ENCODE peak calls at places on chromosomes 6 and 20, in six cellular contexts. One of them, this sample, is unnamed.

GRCh38 chr20:52103469-52103910 is 88.1 kb downstream of the ZFP64 start:
- DNase-seq in iPS-NIHi11: peak; percentile 51
- DNase-seq in fibroblast of mammary gland: peak; percentile 36
- DNase-seq in Kasumi-1: peak; percentile 75
- DNase-seq in adrenal gland: no peak
- DNase-seq in PC-9: peak; percentile 93
- DNase-seq in this sample: no peak

GRCh38 chr6:150354754-150355571 is 13.8 kb upstream of the IYD start:
- DNase-seq in iPS-NIHi11: no peak
- DNase-seq in fibroblast of mammary gland: peak; percentile 43
- DNase-seq in Kasumi-1: no peak
- DNase-seq in adrenal gland: no peak
- DNase-seq in PC-9: no peak
- DNase-seq in this sample: no peak

GRCh38 chr20:52242237-52243230 is 51.0 kb upstream of the ZFP64 start:
- DNase-seq in iPS-NIHi11: peak; percentile 29
- DNase-seq in fibroblast of mammary gland: peak; percentile 20
- DNase-seq in Kasumi-1: peak; percentile 56
- DNase-seq in adrenal gland: no peak
- DNase-seq in PC-9: no peak
- DNase-seq in this sample: peak; percentile 9

GRCh38 chr20:50129662-50130345 is 16.9 kb upstream of the UBE2V1 start:
- DNase-seq in iPS-NIHi11: peak; percentile 74
- DNase-seq in fibroblast of mammary gland: no peak
- DNase-seq in Kasumi-1: no peak
- DNase-seq in adrenal gland: no peak
- DNase-seq in PC-9: no peak
- DNase-seq in this sample: no peak

GRCh38 chr20:33291830-33292355 is 8.9 kb downstream of the BPIFB1 start:
- DNase-seq in iPS-NIHi11: peak; percentile 86
- DNase-seq in fibroblast of mammary gland: peak; percentile 20
- DNase-seq in Kasumi-1: peak; percentile 35
- DNase-seq in adrenal gland: peak; percentile 29
- DNase-seq in PC-9: no peak
- DNase-seq in this sample: peak; percentile 49

GRCh38 chr6:44435500-44435899 is 48.0 kb downstream of the CDC5L start:
- DNase-seq in iPS-NIHi11: no peak
- DNase-seq in fibroblast of mammary gland: no peak
- DNase-seq in Kasumi-1: no peak
- DNase-seq in adrenal gland: peak; percentile 44
- DNase-seq in PC-9: no peak
- DNase-seq in this sample: no peak

GRCh38 chr20:58130574-58130973 is 97.9 kb downstream of the ANKRD60 start:
- DNase-seq in iPS-NIHi11: no peak
- DNase-seq in fibroblast of mammary gland: no peak
- DNase-seq in Kasumi-1: no peak
- DNase-seq in adrenal gland: no peak
- DNase-seq in PC-9: no peak
- DNase-seq in this sample: no peak

GRCh38 chr20:45407783-45408645 is at the start of gene DBNDD2:
- DNase-seq in iPS-NIHi11: no peak
- DNase-seq in fibroblast of mammary gland: no peak
- DNase-seq in Kasumi-1: no peak
- DNase-seq in adrenal gland: no peak
- DNase-seq in PC-9: peak; percentile 9
- DNase-seq in this sample: peak; percentile 99

GRCh38 chr6:9116026-9116425 is 680.7 kb upstream of the SLC35B3 start:
- DNase-seq in iPS-NIHi11: no peak
- DNase-seq in fibroblast of mammary gland: peak; percentile 11
- DNase-seq in Kasumi-1: peak; percentile 47
- DNase-seq in adrenal gland: no peak
- DNase-seq in PC-9: no peak
- DNase-seq in this sample: no peak

GRCh38 chr6:85574932-85575598 is 18.6 kb downstream of the SNX14 start:
- DNase-seq in iPS-NIHi11: no peak
- DNase-seq in fibroblast of mammary gland: peak; percentile 93
- DNase-seq in Kasumi-1: no peak
- DNase-seq in adrenal gland: no peak
- DNase-seq in PC-9: no peak
- DNase-seq in this sample: no peak

GRCh38 chr6:82013561-82014275 is 233.8 kb downstream of the IBTK start:
- DNase-seq in iPS-NIHi11: no peak
- DNase-seq in fibroblast of mammary gland: peak; percentile 92
- DNase-seq in Kasumi-1: no peak
- DNase-seq in adrenal gland: peak; percentile 71
- DNase-seq in PC-9: no peak
- DNase-seq in this sample: no peak

GRCh38 chr6:163513570-163514166 is 99.2 kb downstream of the QKI start:
- DNase-seq in iPS-NIHi11: no peak
- DNase-seq in fibroblast of mammary gland: no peak
- DNase-seq in Kasumi-1: no peak
- DNase-seq in adrenal gland: no peak
- DNase-seq in PC-9: no peak
- DNase-seq in this sample: no peak

GRCh38 chr20:8932192-8933150 is 136.4 kb upstream of the PLCB4 start:
- DNase-seq in iPS-NIHi11: no peak
- DNase-seq in fibroblast of mammary gland: peak; percentile 78
- DNase-seq in Kasumi-1: no peak
- DNase-seq in adrenal gland: peak; percentile 19
- DNase-seq in PC-9: no peak
- DNase-seq in this sample: no peak

GRCh38 chr6:167409078-167409477 is 84.2 kb downstream of the TTLL2 start:
- DNase-seq in iPS-NIHi11: no peak
- DNase-seq in fibroblast of mammary gland: no peak
- DNase-seq in Kasumi-1: no peak
- DNase-seq in adrenal gland: no peak
- DNase-seq in PC-9: no peak
- DNase-seq in this sample: no peak

GRCh38 chr6:106163966-106164877 is 78.1 kb downstream of the PRDM1 start:
- DNase-seq in iPS-NIHi11: no peak
- DNase-seq in fibroblast of mammary gland: peak; percentile 97
- DNase-seq in Kasumi-1: peak; percentile 83
- DNase-seq in adrenal gland: peak; percentile 45
- DNase-seq in PC-9: no peak
- DNase-seq in this sample: peak; percentile 76

GRCh38 chr6:44341095-44341890 is 1.2 kb upstream of the SPATS1 start:
- DNase-seq in iPS-NIHi11: no peak
- DNase-seq in fibroblast of mammary gland: no peak
- DNase-seq in Kasumi-1: no peak
- DNase-seq in adrenal gland: no peak
- DNase-seq in PC-9: no peak
- DNase-seq in this sample: no peak

GRCh38 chr6:117264487-117265424 is 602 bp upstream of the VGLL2 start:
- DNase-seq in iPS-NIHi11: peak; percentile 35
- DNase-seq in fibroblast of mammary gland: no peak
- DNase-seq in Kasumi-1: no peak
- DNase-seq in adrenal gland: no peak
- DNase-seq in PC-9: no peak
- DNase-seq in this sample: no peak

GRCh38 chr6:132820629-132821381 is 6.4 kb downstream of the RPS12 start:
- DNase-seq in iPS-NIHi11: no peak
- DNase-seq in fibroblast of mammary gland: peak; percentile 42
- DNase-seq in Kasumi-1: peak; percentile 34
- DNase-seq in adrenal gland: no peak
- DNase-seq in PC-9: no peak
- DNase-seq in this sample: no peak

GRCh38 chr20:4455301-4455701 is 266.4 kb upstream of the PRND start:
- DNase-seq in iPS-NIHi11: no peak
- DNase-seq in fibroblast of mammary gland: no peak
- DNase-seq in Kasumi-1: no peak
- DNase-seq in adrenal gland: no peak
- DNase-seq in PC-9: peak; percentile 87
- DNase-seq in this sample: no peak

GRCh38 chr6:10030942-10031537 is 383.8 kb downstream of the TFAP2A start:
- DNase-seq in iPS-NIHi11: peak; percentile 35
- DNase-seq in fibroblast of mammary gland: no peak
- DNase-seq in Kasumi-1: peak; percentile 53
- DNase-seq in adrenal gland: no peak
- DNase-seq in PC-9: no peak
- DNase-seq in this sample: peak; percentile 53

GRCh38 chr6:31769684-31770371 is 7.3 kb downstream of the VWA7 start:
- DNase-seq in iPS-NIHi11: peak; percentile 93
- DNase-seq in fibroblast of mammary gland: peak; percentile 52
- DNase-seq in Kasumi-1: peak; percentile 90
- DNase-seq in adrenal gland: peak; percentile 68
- DNase-seq in PC-9: peak; percentile 55
- DNase-seq in this sample: no peak

GRCh38 chr6:135393289-135393688 is 104.3 kb downstream of the AHI1 start:
- DNase-seq in iPS-NIHi11: no peak
- DNase-seq in fibroblast of mammary gland: no peak
- DNase-seq in Kasumi-1: no peak
- DNase-seq in adrenal gland: no peak
- DNase-seq in PC-9: no peak
- DNase-seq in this sample: no peak

GRCh38 chr6:38178584-38178886 is 359.0 kb downstream of the ZFAND3 start:
- DNase-seq in iPS-NIHi11: no peak
- DNase-seq in fibroblast of mammary gland: no peak
- DNase-seq in Kasumi-1: no peak
- DNase-seq in adrenal gland: no peak
- DNase-seq in PC-9: no peak
- DNase-seq in this sample: no peak

GRCh38 chr20:47429409-47429808 is 72.3 kb upstream of the NCOA3 start:
- DNase-seq in iPS-NIHi11: no peak
- DNase-seq in fibroblast of mammary gland: no peak
- DNase-seq in Kasumi-1: no peak
- DNase-seq in adrenal gland: no peak
- DNase-seq in PC-9: no peak
- DNase-seq in this sample: no peak

GRCh38 chr6:71649893-71650292 is 236.5 kb upstream of the RIMS1 start:
- DNase-seq in iPS-NIHi11: no peak
- DNase-seq in fibroblast of mammary gland: no peak
- DNase-seq in Kasumi-1: no peak
- DNase-seq in adrenal gland: no peak
- DNase-seq in PC-9: no peak
- DNase-seq in this sample: no peak

GRCh38 chr6:67722861-67723261 is 912.2 kb upstream of the ADGRB3 start:
- DNase-seq in iPS-NIHi11: no peak
- DNase-seq in fibroblast of mammary gland: no peak
- DNase-seq in Kasumi-1: no peak
- DNase-seq in adrenal gland: no peak
- DNase-seq in PC-9: no peak
- DNase-seq in this sample: no peak

GRCh38 chr20:63572788-63573738 is 976 bp downstream of the HELZ2 start:
- DNase-seq in iPS-NIHi11: peak; percentile 59
- DNase-seq in fibroblast of mammary gland: no peak
- DNase-seq in Kasumi-1: no peak
- DNase-seq in adrenal gland: no peak
- DNase-seq in PC-9: no peak
- DNase-seq in this sample: no peak

GRCh38 chr6:55445648-55446204 is 118.5 kb downstream of the GFRAL start:
- DNase-seq in iPS-NIHi11: peak; percentile 11
- DNase-seq in fibroblast of mammary gland: peak; percentile 58
- DNase-seq in Kasumi-1: peak; percentile 57
- DNase-seq in adrenal gland: no peak
- DNase-seq in PC-9: no peak
- DNase-seq in this sample: peak; percentile 56

GRCh38 chr20:37816003-37816402 is 86.9 kb upstream of the VSTM2L start:
- DNase-seq in iPS-NIHi11: no peak
- DNase-seq in fibroblast of mammary gland: no peak
- DNase-seq in Kasumi-1: no peak
- DNase-seq in adrenal gland: no peak
- DNase-seq in PC-9: no peak
- DNase-seq in this sample: no peak

GRCh38 chr6:41023114-41023513 is 15.9 kb downstream of the UNC5CL start:
- DNase-seq in iPS-NIHi11: no peak
- DNase-seq in fibroblast of mammary gland: no peak
- DNase-seq in Kasumi-1: no peak
- DNase-seq in adrenal gland: no peak
- DNase-seq in PC-9: no peak
- DNase-seq in this sample: no peak

GRCh38 chr6:39952170-39952569 is 17.9 kb upstream of the MOCS1 start:
- DNase-seq in iPS-NIHi11: no peak
- DNase-seq in fibroblast of mammary gland: peak; percentile 49
- DNase-seq in Kasumi-1: no peak
- DNase-seq in adrenal gland: no peak
- DNase-seq in PC-9: no peak
- DNase-seq in this sample: no peak

GRCh38 chr6:53042112-53042511 is 23.1 kb upstream of the FBXO9 start:
- DNase-seq in iPS-NIHi11: no peak
- DNase-seq in fibroblast of mammary gland: peak; percentile 94
- DNase-seq in Kasumi-1: no peak
- DNase-seq in adrenal gland: no peak
- DNase-seq in PC-9: peak; percentile 66
- DNase-seq in this sample: no peak

GRCh38 chr6:32825966-32826365 is 9.2 kb upstream of the HLA-DOB start:
- DNase-seq in iPS-NIHi11: no peak
- DNase-seq in fibroblast of mammary gland: peak; percentile 68
- DNase-seq in Kasumi-1: no peak
- DNase-seq in adrenal gland: no peak
- DNase-seq in PC-9: no peak
- DNase-seq in this sample: peak; percentile 65

GRCh38 chr6:134007077-134007476 is 45.3 kb downstream of the SLC2A12 start:
- DNase-seq in iPS-NIHi11: peak; percentile 42
- DNase-seq in fibroblast of mammary gland: no peak
- DNase-seq in Kasumi-1: no peak
- DNase-seq in adrenal gland: no peak
- DNase-seq in PC-9: peak; percentile 72
- DNase-seq in this sample: no peak

GRCh38 chr6:5090603-5091002 is 5.5 kb downstream of the PPP1R3G start:
- DNase-seq in iPS-NIHi11: no peak
- DNase-seq in fibroblast of mammary gland: no peak
- DNase-seq in Kasumi-1: no peak
- DNase-seq in adrenal gland: no peak
- DNase-seq in PC-9: no peak
- DNase-seq in this sample: no peak

This sample was measured in pons.